ENCODE peak calls at places on chromosomes 13 and 19, in four cellular contexts. One of them, this sample, is unnamed.

GRCh38 chr19:30778961-30779690 is 406.9 kb downstream of the ZNF536 start:
- DNase-seq in adrenal gland: no peak
- DNase-seq in stimulated activated CD8-positive, alpha-beta memory T cell treated with anti-CD3 and anti-CD28 coated beads, Interleukin-15, amount 100 ng/mL, for 1 hour: no peak
- DNase-seq in endothelial cell: no peak
- DNase-seq in this sample: no peak

GRCh38 chr13:107043016-107043957 is 475.4 kb upstream of the ARGLU1 start:
- DNase-seq in adrenal gland: no peak
- DNase-seq in stimulated activated CD8-positive, alpha-beta memory T cell treated with anti-CD3 and anti-CD28 coated beads, Interleukin-15, amount 100 ng/mL, for 1 hour: no peak
- DNase-seq in endothelial cell: no peak
- DNase-seq in this sample: no peak

GRCh38 chr13:36130542-36131214 is 504 bp downstream of the DCLK1 start:
- DNase-seq in endothelial cell: peak; percentile 24
- DNase-seq in adrenal gland: no peak
- DNase-seq in stimulated activated CD8-positive, alpha-beta memory T cell treated with anti-CD3 and anti-CD28 coated beads, Interleukin-15, amount 100 ng/mL, for 1 hour: no peak
- DNase-seq in this sample: peak; percentile 11

GRCh38 chr13:30334663-30335386 is 27.5 kb upstream of the KATNAL1 start:
- DNase-seq in endothelial cell: peak; percentile 55
- DNase-seq in stimulated activated CD8-positive, alpha-beta memory T cell treated with anti-CD3 and anti-CD28 coated beads, Interleukin-15, amount 100 ng/mL, for 1 hour: no peak
- DNase-seq in adrenal gland: no peak
- DNase-seq in this sample: peak; percentile 32

GRCh38 chr13:36907801-36908200 is 12.2 kb downstream of the SMAD9 start:
- DNase-seq in endothelial cell: no peak
- DNase-seq in stimulated activated CD8-positive, alpha-beta memory T cell treated with anti-CD3 and anti-CD28 coated beads, Interleukin-15, amount 100 ng/mL, for 1 hour: no peak
- DNase-seq in adrenal gland: no peak
- DNase-seq in this sample: no peak

GRCh38 chr19:29880498-29881081 is 61.4 kb upstream of the URI1 start:
- DNase-seq in adrenal gland: no peak
- DNase-seq in endothelial cell: no peak
- DNase-seq in stimulated activated CD8-positive, alpha-beta memory T cell treated with anti-CD3 and anti-CD28 coated beads, Interleukin-15, amount 100 ng/mL, for 1 hour: no peak
- DNase-seq in this sample: no peak

GRCh38 chr13:40920826-40921225 is 98.3 kb downstream of the ELF1 start:
- DNase-seq in adrenal gland: no peak
- DNase-seq in stimulated activated CD8-positive, alpha-beta memory T cell treated with anti-CD3 and anti-CD28 coated beads, Interleukin-15, amount 100 ng/mL, for 1 hour: no peak
- DNase-seq in endothelial cell: no peak
- DNase-seq in this sample: no peak

GRCh38 chr19:37698216-37698615 is 21.3 kb downstream of the ZNF607 start:
- DNase-seq in stimulated activated CD8-positive, alpha-beta memory T cell treated with anti-CD3 and anti-CD28 coated beads, Interleukin-15, amount 100 ng/mL, for 1 hour: no peak
- DNase-seq in endothelial cell: no peak
- DNase-seq in adrenal gland: no peak
- DNase-seq in this sample: no peak

GRCh38 chr13:77053192-77053591 is 26.2 kb upstream of the FBXL3 start:
- DNase-seq in endothelial cell: no peak
- DNase-seq in stimulated activated CD8-positive, alpha-beta memory T cell treated with anti-CD3 and anti-CD28 coated beads, Interleukin-15, amount 100 ng/mL, for 1 hour: no peak
- DNase-seq in adrenal gland: no peak
- DNase-seq in this sample: no peak

GRCh38 chr13:94708031-94708571 is 4.2 kb downstream of the SOX21 start:
- DNase-seq in endothelial cell: no peak
- DNase-seq in stimulated activated CD8-positive, alpha-beta memory T cell treated with anti-CD3 and anti-CD28 coated beads, Interleukin-15, amount 100 ng/mL, for 1 hour: no peak
- DNase-seq in adrenal gland: no peak
- DNase-seq in this sample: no peak

GRCh38 chr13:77143325-77143907 is 116.5 kb upstream of the FBXL3 start:
- DNase-seq in stimulated activated CD8-positive, alpha-beta memory T cell treated with anti-CD3 and anti-CD28 coated beads, Interleukin-15, amount 100 ng/mL, for 1 hour: no peak
- DNase-seq in endothelial cell: no peak
- DNase-seq in adrenal gland: no peak
- DNase-seq in this sample: peak; percentile 3

GRCh38 chr19:16524991-16525734 is 17.1 kb downstream of the CHERP start:
- DNase-seq in endothelial cell: no peak
- DNase-seq in adrenal gland: no peak
- DNase-seq in stimulated activated CD8-positive, alpha-beta memory T cell treated with anti-CD3 and anti-CD28 coated beads, Interleukin-15, amount 100 ng/mL, for 1 hour: no peak
- DNase-seq in this sample: no peak

GRCh38 chr19:55866521-55866920 is 30.2 kb downstream of the NLRP4 start:
- DNase-seq in adrenal gland: no peak
- DNase-seq in endothelial cell: no peak
- DNase-seq in stimulated activated CD8-positive, alpha-beta memory T cell treated with anti-CD3 and anti-CD28 coated beads, Interleukin-15, amount 100 ng/mL, for 1 hour: no peak
- DNase-seq in this sample: no peak

GRCh38 chr19:55209430-55210119 is at the start of gene PTPRH:
- DNase-seq in endothelial cell: no peak
- DNase-seq in stimulated activated CD8-positive, alpha-beta memory T cell treated with anti-CD3 and anti-CD28 coated beads, Interleukin-15, amount 100 ng/mL, for 1 hour: no peak
- DNase-seq in adrenal gland: no peak
- DNase-seq in this sample: no peak

GRCh38 chr19:56403764-56404704 is at the start of gene ZNF583:
- DNase-seq in endothelial cell: peak; percentile 89
- DNase-seq in stimulated activated CD8-positive, alpha-beta memory T cell treated with anti-CD3 and anti-CD28 coated beads, Interleukin-15, amount 100 ng/mL, for 1 hour: peak; percentile 78
- DNase-seq in adrenal gland: peak; percentile 97
- DNase-seq in this sample: peak; percentile 92

GRCh38 chr13:114132419-114133121 is at the start of gene RASA3:
- DNase-seq in stimulated activated CD8-positive, alpha-beta memory T cell treated with anti-CD3 and anti-CD28 coated beads, Interleukin-15, amount 100 ng/mL, for 1 hour: no peak
- DNase-seq in adrenal gland: peak; percentile 54
- DNase-seq in endothelial cell: peak; percentile 83
- DNase-seq in this sample: peak; percentile 76

GRCh38 chr13:82370306-82370705 is 1512.0 kb downstream of the SLITRK1 start:
- DNase-seq in endothelial cell: no peak
- DNase-seq in stimulated activated CD8-positive, alpha-beta memory T cell treated with anti-CD3 and anti-CD28 coated beads, Interleukin-15, amount 100 ng/mL, for 1 hour: no peak
- DNase-seq in adrenal gland: no peak
- DNase-seq in this sample: peak; percentile 50

GRCh38 chr13:31321457-31321856 is 121.7 kb downstream of the B3GLCT start:
- DNase-seq in adrenal gland: no peak
- DNase-seq in stimulated activated CD8-positive, alpha-beta memory T cell treated with anti-CD3 and anti-CD28 coated beads, Interleukin-15, amount 100 ng/mL, for 1 hour: no peak
- DNase-seq in endothelial cell: no peak
- DNase-seq in this sample: no peak

GRCh38 chr19:50796128-50796633 is 6.0 kb downstream of the ACP4 start:
- DNase-seq in stimulated activated CD8-positive, alpha-beta memory T cell treated with anti-CD3 and anti-CD28 coated beads, Interleukin-15, amount 100 ng/mL, for 1 hour: no peak
- DNase-seq in endothelial cell: no peak
- DNase-seq in adrenal gland: no peak
- DNase-seq in this sample: no peak

GRCh38 chr13:73482556-73482955 is 423.8 kb downstream of the KLF5 start:
- DNase-seq in endothelial cell: no peak
- DNase-seq in stimulated activated CD8-positive, alpha-beta memory T cell treated with anti-CD3 and anti-CD28 coated beads, Interleukin-15, amount 100 ng/mL, for 1 hour: no peak
- DNase-seq in adrenal gland: no peak
- DNase-seq in this sample: no peak

GRCh38 chr19:49560358-49560900 is 19.9 kb downstream of the NOSIP start:
- DNase-seq in endothelial cell: no peak
- DNase-seq in adrenal gland: no peak
- DNase-seq in stimulated activated CD8-positive, alpha-beta memory T cell treated with anti-CD3 and anti-CD28 coated beads, Interleukin-15, amount 100 ng/mL, for 1 hour: no peak
- DNase-seq in this sample: peak; percentile 38

GRCh38 chr13:113137656-113138292 is 15.2 kb downstream of the F10 start:
- DNase-seq in endothelial cell: no peak
- DNase-seq in stimulated activated CD8-positive, alpha-beta memory T cell treated with anti-CD3 and anti-CD28 coated beads, Interleukin-15, amount 100 ng/mL, for 1 hour: no peak
- DNase-seq in adrenal gland: no peak
- DNase-seq in this sample: no peak

This sample was measured in LHCN-M2.